ENCODE peak calls at places on chromosomes 7 and 10, in five cellular contexts. K is GM23248; R is A549; G is stimulated activated naive CD4-positive, alpha-beta T cell; S is stomach. A is an unnamed sample.
A peak's percentile ranks its signal among the peaks of the same experiment; 100 is the strongest.

GRCh38 chr10:94103902-94104301 is 110.2 kb downstream of the PLCE1 start:
- DNase-seq in K (peak; percentile 26), R (peak; percentile 14), G (no peak), S (no peak), A (no peak)

GRCh38 chr7:100588438-100588837 is 2.3 kb downstream of the FBXO24 start:
- DNase-seq in K (peak; percentile 49), R (peak; percentile 45), G (no peak), S (no peak), A (no peak)

GRCh38 chr7:29968683-29969457 is 20.7 kb downstream of the SCRN1 start:
- DNase-seq in K (no peak), R (no peak), G (no peak), S (no peak), A (no peak)

GRCh38 chr7:7867835-7868234 is 100.8 kb upstream of the GLCCI1 start:
- DNase-seq in K (no peak), R (no peak), G (no peak), S (no peak), A (no peak)

GRCh38 chr7:118153551-118154177 is 30.3 kb upstream of the LSM8 start:
- DNase-seq in K (peak; percentile 50), R (peak; percentile 38), G (peak; percentile 27), S (no peak), A (no peak)

GRCh38 chr7:105306160-105306784 is 82.4 kb downstream of the SRPK2 start:
- DNase-seq in K (no peak), R (no peak), G (peak; percentile 20), S (no peak), A (no peak)

GRCh38 chr7:70554646-70555045 is 577.3 kb upstream of the GALNT17 start:
- DNase-seq in K (no peak), R (no peak), G (no peak), S (no peak), A (no peak)

GRCh38 chr7:36810032-36810431 is 85.7 kb upstream of the AOAH start:
- DNase-seq in K (no peak), R (no peak), G (no peak), S (no peak), A (no peak)

GRCh38 chr10:78600740-78601139 is 468.0 kb upstream of the ZMIZ1 start:
- DNase-seq in K (peak; percentile 59), R (no peak), G (no peak), S (no peak), A (no peak)

GRCh38 chr7:114928060-114928459 is 6.2 kb downstream of the MDFIC start:
- DNase-seq in K (no peak), R (no peak), G (peak; percentile 12), S (no peak), A (no peak)

GRCh38 chr7:42858570-42858969 is 53.3 kb downstream of the C7orf25 start:
- DNase-seq in K (peak; percentile 63), R (peak; percentile 8), G (no peak), S (no peak), A (no peak)

GRCh38 chr10:24526085-24526649 is 197.5 kb downstream of the ARHGAP21 start:
- DNase-seq in K (no peak), R (no peak), G (no peak), S (no peak), A (no peak)

GRCh38 chr7:26620352-26620751 is 244.0 kb downstream of the SKAP2 start:
- DNase-seq in K (no peak), R (peak; percentile 40), G (no peak), S (no peak), A (peak; percentile 78)

GRCh38 chr7:22732556-22733126 is 5.6 kb downstream of the IL6 start:
- DNase-seq in K (peak; percentile 37), R (peak; percentile 28), G (no peak), S (no peak), A (no peak)

GRCh38 chr10:20956843-20957242 is 59.7 kb upstream of the NEBL start:
- DNase-seq in K (no peak), R (no peak), G (no peak), S (no peak), A (no peak)

GRCh38 chr10:127547997-127548396 is 1.1 kb upstream of the NPS start:
- DNase-seq in K (no peak), R (no peak), G (no peak), S (no peak), A (no peak)

A was measured in H9.